ENCODE peak calls at places on chromosome 12, in nine cellular contexts. K, M, Q, U, P, C, I, G and F are unnamed samples.

GRCh38 chr12:15534322-15534721 is 212.0 kb downstream of the PTPRO start:
- DNase-seq in M (no peak), U (no peak), C (no peak), I (no peak), G (no peak), Q (no peak), P (no peak), K (no peak), F (peak)

GRCh38 chr12:42590324-42590934 is 883 bp upstream of the PRICKLE1 start:
- DNase-seq in Q (peak), C (peak), P (peak), U (no peak), M (no peak), I (no peak), K (no peak), G (no peak), F (peak)

GRCh38 chr12:9668141-9669018 is 1.1 kb upstream of the CLEC2D start:
- DNase-seq in K (no peak), G (no peak), Q (peak), U (peak), M (no peak), I (no peak), C (no peak), P (no peak), F (no peak)

GRCh38 chr12:46430340-46430948 is 57.9 kb upstream of the SLC38A2 start:
- DNase-seq in Q (no peak), P (no peak), I (no peak), C (no peak), K (no peak), U (peak), M (no peak), G (no peak), F (no peak)

GRCh38 chr12:95763809-95764253 is 26.7 kb downstream of the NTN4 start:
- DNase-seq in I (no peak), P (no peak), Q (no peak), K (no peak), U (peak), G (peak), M (no peak), C (no peak), F (no peak)

GRCh38 chr12:126483145-126484068 is 1418.2 kb downstream of the AACS start:
- DNase-seq in Q (no peak), U (peak), I (no peak), P (no peak), C (no peak), K (no peak), M (no peak), G (no peak), F (peak)

GRCh38 chr12:45284096-45284901 is 68.4 kb downstream of the ANO6 start:
- DNase-seq in C (no peak), G (no peak), Q (no peak), M (no peak), P (no peak), U (peak), I (no peak), K (no peak), F (no peak)

GRCh38 chr12:111034911-111035577 is 114.7 kb upstream of the MYL2 start:
- DNase-seq in G (no peak), I (no peak), M (no peak), K (no peak), U (no peak), Q (no peak), P (no peak), C (no peak), F (no peak)

GRCh38 chr12:122850048-122850445 is 14.8 kb downstream of the HIP1R start:
- DNase-seq in G (no peak), M (no peak), U (no peak), I (no peak), P (no peak), C (no peak), K (no peak), Q (no peak), F (no peak)

GRCh38 chr12:127809236-127809635 is 457.7 kb upstream of the TMEM132C start:
- DNase-seq in U (peak), C (no peak), I (no peak), G (peak), M (no peak), K (no peak), P (no peak), Q (no peak), F (peak)

GRCh38 chr12:112875608-112876007 is 31.2 kb upstream of the OAS1 start:
- DNase-seq in U (no peak), G (no peak), P (no peak), I (no peak), M (no peak), C (no peak), K (no peak), Q (no peak), F (no peak)

GRCh38 chr12:25130741-25131188 is 64.2 kb downstream of the DNAI7 start:
- DNase-seq in C (no peak), I (no peak), U (peak), P (no peak), M (no peak), K (no peak), G (peak), Q (no peak), F (no peak)

GRCh38 chr12:26425587-26426260 is 230.4 kb downstream of the SSPN start:
- DNase-seq in C (no peak), G (no peak), K (no peak), I (no peak), M (no peak), P (no peak), U (peak), Q (no peak), F (no peak)

GRCh38 chr12:49340971-49341776 is 4.2 kb upstream of the C1QL4 start:
- DNase-seq in U (no peak), G (no peak), C (no peak), I (no peak), Q (no peak), M (no peak), K (no peak), P (no peak), F (no peak)

GRCh38 chr12:32397703-32398102 is 1.7 kb upstream of the FGD4 start:
- DNase-seq in P (no peak), I (no peak), Q (no peak), G (no peak), K (no peak), U (no peak), C (no peak), M (no peak), F (no peak)

GRCh38 chr12:112584266-112584722 is 165.5 kb downstream of the PTPN11 start:
- DNase-seq in Q (no peak), G (peak), P (no peak), I (no peak), M (no peak), C (peak), U (no peak), K (no peak), F (no peak)

GRCh38 chr12:84676787-84677186 is 235.8 kb downstream of the SLC6A15 start:
- DNase-seq in U (no peak), P (no peak), M (no peak), C (no peak), I (no peak), G (no peak), K (no peak), Q (no peak), F (no peak)

GRCh38 chr12:116661341-116661740 is 76.5 kb downstream of the SPRING1 start:
- DNase-seq in P (no peak), U (no peak), C (peak), K (no peak), I (no peak), M (no peak), Q (no peak), G (no peak), F (no peak)

GRCh38 chr12:90690120-90690519 is 264.9 kb downstream of the CCER1 start:
- DNase-seq in P (no peak), U (no peak), C (no peak), Q (no peak), K (no peak), G (no peak), M (no peak), I (no peak), F (no peak)

GRCh38 chr12:6383572-6384498 is at the start of gene LTBR:
- DNase-seq in M (peak), C (peak), Q (peak), I (peak), P (peak), U (peak), G (no peak), K (no peak), F (peak)

GRCh38 chr12:40104461-40105264 is 1.2 kb downstream of the SLC2A13 start:
- DNase-seq in P (no peak), M (no peak), I (no peak), C (peak), Q (no peak), G (peak), U (no peak), K (no peak), F (peak)

GRCh38 chr12:113479193-113479577 is 7.5 kb upstream of the LHX5 start:
- DNase-seq in K (no peak), G (no peak), M (no peak), U (no peak), Q (no peak), I (no peak), P (no peak), C (no peak), F (no peak)

GRCh38 chr12:88339254-88339949 is 197.3 kb downstream of the TMTC3 start:
- DNase-seq in U (peak), P (no peak), G (no peak), M (no peak), I (no peak), C (no peak), K (no peak), Q (no peak), F (no peak)

GRCh38 chr12:32198555-32198954 is 91.9 kb downstream of the BICD1 start:
- DNase-seq in C (no peak), U (peak), P (no peak), M (no peak), I (no peak), G (no peak), Q (no peak), K (no peak), F (no peak)

GRCh38 chr12:113683566-113683965 is 211.9 kb upstream of the LHX5 start:
- DNase-seq in M (no peak), P (no peak), U (no peak), G (peak), Q (no peak), C (no peak), I (no peak), K (no peak), F (no peak)